ENCODE peak calls at places on chromosomes 3 and 15, in ten cellular contexts. Q is IMR-90, Y is colonic mucosa, K is endothelial cell of umbilical vein, U is AG09309, E is omental fat pad, A is GM23338, P is A549, D is heart left ventricle, X is PC-3. G is an unnamed sample.

GRCh38 chr3:8759038-8759755 is 10.2 kb downstream of the OXTR start:
- DNase-seq in P (no peak), K (no peak), D (no peak), Q (no peak), E (no peak), X (no peak), U (no peak), Y (no peak), A (no peak), G (no peak)

GRCh38 chr3:102083971-102084370 is 234.7 kb downstream of the NFKBIZ start:
- DNase-seq in D (no peak), Q (peak), P (no peak), K (no peak), Y (no peak), X (no peak), U (peak), E (no peak), A (no peak), G (no peak)

GRCh38 chr3:129025108-129025507 is 24.0 kb downstream of the EFCC1 start:
- DNase-seq in U (no peak), Q (no peak), X (no peak), A (no peak), Y (no peak), E (no peak), D (no peak), K (no peak), P (no peak), G (no peak)

GRCh38 chr3:42991369-42992315 is 12.5 kb downstream of the GASK1A start:
- DNase-seq in U (no peak), Q (peak), D (no peak), P (no peak), K (no peak), X (no peak), A (peak), Y (no peak), E (no peak), G (no peak)

GRCh38 chr3:109396811-109397210 is 59.5 kb upstream of the DPPA4 start:
- DNase-seq in Y (no peak), D (no peak), E (no peak), U (no peak), K (no peak), X (no peak), P (no peak), Q (no peak), A (no peak), G (no peak)

GRCh38 chr15:96340611-96341464 is 10.3 kb downstream of the NR2F2 start:
- DNase-seq in Q (peak), D (peak), E (no peak), U (no peak), Y (peak), P (peak), X (peak), A (peak), K (peak), G (no peak)

GRCh38 chr3:40398346-40398745 is 11.4 kb downstream of the ENTPD3 start:
- DNase-seq in D (no peak), X (peak), E (no peak), K (no peak), Q (no peak), U (no peak), Y (no peak), P (no peak), A (no peak), G (no peak)

GRCh38 chr3:9732080-9732752 is 681 bp downstream of the BRPF1 start:
- DNase-seq in D (no peak), Q (no peak), A (peak), Y (peak), E (no peak), P (peak), U (no peak), K (peak), X (no peak), G (no peak)

GRCh38 chr3:102471491-102471890 is 36.7 kb downstream of the ZPLD1 start:
- DNase-seq in E (no peak), U (no peak), D (no peak), Y (no peak), K (no peak), X (no peak), A (no peak), P (no peak), Q (no peak), G (no peak)

GRCh38 chr3:150582620-150583019 is 20.5 kb upstream of the SELENOT start:
- DNase-seq in X (no peak), D (no peak), K (no peak), A (no peak), E (no peak), P (no peak), Y (no peak), U (no peak), Q (no peak), G (no peak)

GRCh38 chr3:146345900-146346299 is 95.0 kb upstream of the PLSCR4 start:
- DNase-seq in U (no peak), E (no peak), D (no peak), P (no peak), Y (no peak), K (no peak), X (no peak), A (peak), Q (no peak), G (no peak)

GRCh38 chr15:64905119-64905831 is 6.4 kb upstream of the ANKDD1A start:
- DNase-seq in K (peak), U (no peak), Y (peak), Q (peak), X (no peak), A (peak), D (peak), P (peak), E (peak), G (peak)

GRCh38 chr15:44286814-44287555 is 1.5 kb upstream of the GOLM2 start:
- DNase-seq in Q (no peak), A (no peak), P (peak), K (peak), X (peak), E (no peak), U (no peak), D (no peak), Y (no peak), G (no peak)

GRCh38 chr3:182784542-182784941 is 8.8 kb upstream of the ATP11B start:
- DNase-seq in U (no peak), D (no peak), Y (no peak), P (no peak), E (no peak), K (no peak), Q (no peak), X (no peak), A (no peak), G (no peak)

GRCh38 chr3:13708301-13708700 is 159.4 kb downstream of the FBLN2 start:
- DNase-seq in K (no peak), P (no peak), X (no peak), Y (peak), Q (no peak), E (no peak), D (no peak), A (no peak), U (no peak), G (no peak)

GRCh38 chr3:116000315-116000714 is 377.0 kb downstream of the GAP43 start:
- DNase-seq in D (no peak), A (no peak), Y (no peak), U (peak), E (no peak), K (no peak), P (peak), X (peak), Q (peak), G (no peak)

GRCh38 chr15:53569756-53570480 is 189.5 kb downstream of the WDR72 start:
- DNase-seq in D (no peak), X (peak), Q (no peak), E (no peak), U (no peak), A (no peak), Y (no peak), K (peak), P (no peak), G (no peak)

GRCh38 chr15:56772868-56773639 is 39.7 kb upstream of the ZNF280D start:
- DNase-seq in X (no peak), Q (peak), A (peak), P (no peak), E (no peak), K (no peak), Y (no peak), D (no peak), U (no peak), G (no peak)

GRCh38 chr3:13718000-13718399 is 161.9 kb downstream of the WNT7A start:
- DNase-seq in Q (no peak), P (no peak), U (no peak), K (no peak), X (no peak), A (no peak), D (no peak), E (no peak), Y (no peak), G (no peak)

GRCh38 chr15:60390931-60391501 is 6.8 kb downstream of the ANXA2 start:
- DNase-seq in A (peak), U (no peak), K (peak), X (peak), Q (peak), E (no peak), D (no peak), Y (peak), P (no peak), G (peak)

GRCh38 chr15:38299216-38299615 is 46.6 kb downstream of the SPRED1 start:
- DNase-seq in U (no peak), P (no peak), A (no peak), K (no peak), E (no peak), Q (peak), Y (no peak), X (no peak), D (no peak), G (no peak)

GRCh38 chr15:76333309-76333708 is 3.3 kb upstream of the ISL2 start:
- DNase-seq in E (no peak), K (no peak), Q (no peak), Y (no peak), P (no peak), D (no peak), U (no peak), X (no peak), A (no peak), G (no peak)

GRCh38 chr3:114967168-114967567 is 179.9 kb downstream of the ZBTB20 start:
- DNase-seq in D (no peak), E (no peak), K (no peak), X (no peak), P (no peak), Y (no peak), U (no peak), A (no peak), Q (peak), G (no peak)

GRCh38 chr3:85881833-85882393 is 923.1 kb downstream of the CADM2 start:
- DNase-seq in X (no peak), Q (no peak), A (no peak), U (no peak), E (no peak), K (no peak), Y (no peak), P (no peak), D (no peak), G (no peak)

GRCh38 chr3:11764931-11765363 is 81.7 kb downstream of the TAMM41 start:
- DNase-seq in P (no peak), E (no peak), Y (no peak), Q (peak), U (peak), K (peak), X (peak), A (no peak), D (no peak), G (no peak)

GRCh38 chr15:58115692-58116091 is 22.5 kb upstream of the AQP9 start:
- DNase-seq in Y (no peak), X (peak), K (peak), U (no peak), A (peak), Q (no peak), E (no peak), P (peak), D (no peak), G (no peak)

GRCh38 chr3:70606018-70606417 is 293.6 kb upstream of the MDFIC2 start:
- DNase-seq in D (no peak), U (no peak), P (no peak), K (peak), A (no peak), Q (no peak), E (no peak), Y (no peak), X (no peak), G (no peak)

DNA sequence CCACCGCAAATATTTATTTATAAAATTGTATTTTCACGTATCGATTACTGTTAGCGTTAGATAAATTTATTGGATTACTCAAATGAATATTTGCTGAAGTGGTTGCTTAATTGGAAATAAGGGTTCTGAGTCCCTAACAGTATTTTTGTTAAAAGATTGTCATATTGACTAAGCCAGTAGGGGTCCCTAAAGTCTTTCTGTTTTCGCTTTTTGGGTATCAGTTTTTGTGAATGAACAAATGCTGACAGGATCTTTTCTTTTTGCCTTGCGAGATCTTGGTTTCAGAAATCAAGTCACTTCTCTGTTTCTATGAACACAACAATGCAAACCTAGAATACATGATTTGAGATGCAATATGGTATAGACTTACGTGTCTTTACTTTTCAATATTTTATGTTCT is 7.1 kb downstream of the RAD51 start:
- DNase-seq in D (no peak), P (no peak), Q (peak), X (peak), E (no peak), U (no peak), Y (no peak), K (peak), A (peak), G (no peak)
- TF ChIP-seq CTCF in D (no peak), P (no peak), Q (peak), X (peak), E (no peak), U (no peak), Y (no peak), K (peak), A (peak), G (no peak)

GRCh38 chr3:130243808-130244207 is 101.7 kb upstream of the COL6A5 start:
- DNase-seq in X (no peak), Q (no peak), A (no peak), D (no peak), P (no peak), E (no peak), Y (no peak), K (no peak), U (no peak), G (no peak)

DNA sequence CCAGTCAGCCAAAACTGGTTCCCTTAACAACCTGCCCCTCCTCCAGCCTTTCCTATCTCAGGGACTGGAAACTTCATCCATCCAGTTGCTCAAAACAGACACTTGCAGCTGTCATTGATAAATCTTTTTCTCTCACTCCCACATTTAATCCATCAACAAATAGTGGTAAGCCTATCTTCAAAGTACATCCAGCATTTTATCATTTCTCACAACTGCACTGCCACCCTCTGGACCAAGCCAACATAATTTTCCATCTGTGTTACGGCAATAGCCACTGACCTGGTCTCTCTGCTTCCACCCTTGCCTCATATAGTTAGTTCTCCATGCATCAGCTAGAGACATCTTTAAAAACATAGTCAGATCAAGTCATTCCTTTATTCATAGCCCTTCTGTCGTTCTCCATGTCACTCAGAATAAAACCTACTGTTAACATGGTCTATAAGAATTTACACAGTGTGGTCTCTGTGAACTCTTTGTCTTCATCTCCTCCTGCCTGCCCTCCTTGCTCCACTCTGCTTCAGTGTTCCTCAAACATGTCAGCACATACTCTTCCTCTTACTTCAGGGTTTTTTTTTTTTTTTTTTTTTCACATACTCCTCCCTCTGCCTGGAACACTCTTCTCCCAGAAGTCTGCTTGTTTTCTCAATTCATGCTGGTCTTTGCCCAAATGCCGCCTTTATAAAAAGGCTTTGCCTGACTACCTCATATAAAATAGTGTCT is 102.5 kb upstream of the COL6A5 start:
- DNase-seq in Y (no peak), D (no peak), A (no peak), P (no peak), X (peak), Q (peak), E (no peak), U (no peak), K (peak), G (no peak)
- TF ChIP-seq CTCF in Y (no peak), D (peak), A (peak), P (no peak), X (peak), Q (peak), E (no peak), U (peak), K (no peak), G (peak)

DNA sequence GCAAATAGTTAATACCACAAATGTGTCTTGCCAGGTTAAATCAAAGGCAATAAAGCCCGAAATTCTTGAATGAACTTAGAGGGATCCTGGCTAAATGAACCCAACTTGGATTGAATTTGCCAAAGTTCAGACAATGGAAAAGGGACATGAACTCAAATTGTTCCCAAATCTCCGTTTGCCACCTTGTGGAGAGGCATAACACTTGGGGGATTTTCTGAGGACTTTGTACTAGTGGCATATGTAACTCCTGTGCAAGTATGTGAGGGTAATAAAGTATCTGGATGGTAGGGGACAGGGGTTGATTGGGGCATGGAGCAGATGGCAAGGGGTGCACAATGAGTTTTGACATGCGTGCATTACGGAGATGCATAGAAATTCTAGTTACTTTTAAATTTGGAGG is 1.3 kb upstream of the TCAIM start:
- DNase-seq in U (no peak), A (peak), P (no peak), Q (no peak), D (no peak), Y (no peak), E (no peak), K (no peak), X (peak), G (no peak)
- TF ChIP-seq CTCF in U (no peak), A (peak), P (no peak), Q (no peak), D (no peak), Y (no peak), E (no peak), K (no peak), X (no peak), G (no peak)

DNA sequence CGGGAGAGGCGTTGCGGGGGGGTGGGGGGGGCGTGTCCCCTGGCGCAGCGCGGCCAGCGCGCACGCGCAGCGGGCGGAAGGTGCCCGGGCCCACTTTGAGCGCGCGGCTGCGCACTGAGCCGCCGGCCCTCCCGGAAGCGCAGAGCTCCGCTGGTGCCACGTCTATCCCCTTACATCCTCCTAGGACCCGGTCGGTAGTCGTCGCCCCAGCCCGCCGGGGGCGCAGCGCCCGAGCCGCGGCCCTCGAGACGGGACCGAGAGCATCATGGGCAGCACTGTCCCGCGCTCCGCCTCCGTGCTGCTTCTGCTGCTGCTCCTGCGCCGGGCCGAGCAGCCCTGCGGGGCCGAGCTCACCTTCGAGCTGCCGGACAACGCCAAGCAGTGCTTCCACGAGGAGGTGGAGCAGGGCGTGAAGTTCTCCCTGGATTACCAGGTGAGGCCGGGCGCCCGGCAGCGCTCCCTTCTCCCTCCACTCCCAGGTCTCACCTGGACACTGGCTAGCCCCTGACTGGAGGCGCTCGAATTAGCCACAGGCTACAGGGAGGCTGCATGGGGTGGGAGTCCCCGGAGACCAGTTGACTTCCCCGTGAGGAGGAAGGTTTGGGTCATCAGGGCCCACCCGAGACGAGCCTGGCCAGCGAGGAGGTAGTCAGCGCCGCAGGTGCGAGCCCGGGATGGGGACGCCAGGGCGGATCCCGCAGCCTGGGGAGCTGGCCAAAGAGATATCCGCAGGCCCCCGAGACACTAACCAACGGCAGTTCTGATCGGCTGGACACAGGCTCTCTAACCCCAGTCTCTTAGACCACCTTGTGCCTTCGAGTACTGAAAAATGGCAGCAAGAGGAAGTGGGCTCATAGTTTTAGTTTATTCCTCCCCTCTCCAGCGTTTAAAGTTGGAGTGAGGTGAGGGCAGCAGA is at the start of gene TMED3:
- DNase-seq in K (peak), Q (peak), A (peak), E (no peak), Y (peak), P (peak), U (peak), D (peak), X (peak), G (peak)
- TF ChIP-seq CTCF in K (peak), Q (peak), A (no peak), E (no peak), Y (no peak), P (peak), U (no peak), D (peak), X (peak), G (no peak)

GRCh38 chr3:142243134-142243533 is 17.7 kb upstream of the GK5 start:
- DNase-seq in Y (no peak), X (no peak), P (no peak), Q (no peak), E (no peak), K (no peak), U (no peak), A (peak), D (no peak), G (no peak)

GRCh38 chr3:142237891-142238290 is 12.5 kb upstream of the GK5 start:
- DNase-seq in K (no peak), X (no peak), Q (no peak), P (no peak), Y (no peak), D (no peak), A (no peak), U (no peak), E (no peak), G (no peak)

GRCh38 chr3:142239421-142239820 is 14.0 kb upstream of the GK5 start:
- DNase-seq in X (no peak), E (no peak), K (no peak), A (no peak), P (no peak), Y (no peak), U (no peak), D (no peak), Q (no peak), G (peak)

GRCh38 chr3:142244056-142244455 is 18.7 kb upstream of the GK5 start:
- DNase-seq in K (no peak), X (peak), Q (no peak), U (no peak), E (no peak), P (no peak), Y (no peak), A (no peak), D (no peak), G (no peak)

GRCh38 chr3:142240708-142241107 is 15.3 kb upstream of the GK5 start:
- DNase-seq in K (no peak), X (no peak), Q (no peak), D (no peak), A (no peak), Y (no peak), P (no peak), U (no peak), E (no peak), G (no peak)
- TF ChIP-seq CTCF in K (no peak), X (no peak), Q (no peak), D (no peak), A (no peak), Y (no peak), P (no peak), U (no peak), E (no peak), G (no peak)